ENCODE peak calls at places on chromosomes 16 and 17, in five cellular contexts. J, Z, P, W and S are unnamed samples.

GRCh38 chr17:35214192-35214591 is 20.0 kb upstream of the SLC35G3 start:
- ATAC-seq in J (no peak), Z (peak), P (no peak), W (no peak), S (no peak)

GRCh38 chr17:12743046-12743445 is 46.3 kb upstream of the ARHGAP44 start:
- ATAC-seq in J (no peak), Z (no peak), P (no peak), W (no peak), S (no peak)

GRCh38 chr17:80790021-80790765 is 201.4 kb upstream of the CHMP6 start:
- ATAC-seq in J (no peak), Z (no peak), P (no peak), W (peak), S (no peak)

GRCh38 chr16:60553316-60553801 is 1482.9 kb downstream of the CDH8 start:
- ATAC-seq in J (no peak), Z (no peak), P (no peak), W (no peak), S (no peak)

GRCh38 chr17:57832711-57833596 is 16.9 kb downstream of the MRPS23 start:
- ATAC-seq in J (peak), Z (peak), P (peak), W (peak), S (peak)

GRCh38 chr17:40615295-40615988 is 32.2 kb downstream of the SMARCE1 start:
- ATAC-seq in J (peak), Z (peak), P (peak), W (peak), S (no peak)

GRCh38 chr17:29948460-29949185 is 7.2 kb downstream of the EFCAB5 start:
- ATAC-seq in J (no peak), Z (no peak), P (no peak), W (peak), S (no peak)

GRCh38 chr16:57797216-57797525 is 5.1 kb downstream of the KIFC3 start:
- ATAC-seq in J (peak), Z (no peak), P (no peak), W (no peak), S (no peak)

GRCh38 chr17:42647778-42648177 is 11.3 kb upstream of the TUBG2 start:
- ATAC-seq in J (no peak), Z (no peak), P (no peak), W (peak), S (no peak)

GRCh38 chr17:55286681-55287589 is 22.2 kb downstream of the HLF start:
- ATAC-seq in J (peak), Z (no peak), P (no peak), W (no peak), S (no peak)

GRCh38 chr16:69143116-69143515 is 10.7 kb downstream of the UTP4 start:
- ATAC-seq in J (peak), Z (peak), P (peak), W (peak), S (no peak)

GRCh38 chr16:80614908-80615696 is 74.3 kb downstream of the DYNLRB2 start:
- ATAC-seq in J (no peak), Z (no peak), P (peak), W (no peak), S (no peak)

GRCh38 chr16:54459509-54460235 is 173.1 kb upstream of the IRX3 start:
- ATAC-seq in J (no peak), Z (no peak), P (no peak), W (no peak), S (no peak)

GRCh38 chr17:75152971-75153853 is 1.1 kb downstream of the JPT1 start:
- ATAC-seq in J (peak), Z (no peak), P (peak), W (peak), S (no peak)

GRCh38 chr16:48607056-48607825 is 2.7 kb downstream of the N4BP1 start:
- ATAC-seq in J (no peak), Z (peak), P (no peak), W (no peak), S (no peak)

GRCh38 chr16:30604316-30604947 is 5.8 kb downstream of the ZNF689 start:
- ATAC-seq in J (peak), Z (peak), P (no peak), W (no peak), S (no peak)

GRCh38 chr16:66844342-66845079 is at the start of gene CA7:
- ATAC-seq in J (peak), Z (no peak), P (no peak), W (no peak), S (no peak)

GRCh38 chr17:74924250-74924948 is at the start of gene OTOP2:
- ATAC-seq in J (no peak), Z (no peak), P (no peak), W (no peak), S (no peak)

GRCh38 chr17:36934759-36935630 is 2.3 kb upstream of the LHX1 start:
- ATAC-seq in J (peak), Z (no peak), P (peak), W (no peak), S (no peak)

GRCh38 chr17:76388966-76389888 is 4.8 kb downstream of the SPHK1 start:
- ATAC-seq in J (peak), Z (no peak), P (no peak), W (no peak), S (no peak)

GRCh38 chr17:3923466-3924190 is 7.4 kb upstream of the P2RX1 start:
- ATAC-seq in J (no peak), Z (no peak), P (peak), W (no peak), S (no peak)

GRCh38 chr17:77769762-77770161 is 188.7 kb upstream of the TNRC6C start:
- ATAC-seq in J (no peak), Z (no peak), P (no peak), W (no peak), S (no peak)

GRCh38 chr17:63932008-63932561 is at the start of gene CD79B:
- ATAC-seq in J (no peak), Z (no peak), P (no peak), W (peak), S (no peak)

GRCh38 chr16:80806957-80807356 is 2.6 kb upstream of the CDYL2 start:
- ATAC-seq in J (no peak), Z (no peak), P (no peak), W (no peak), S (no peak)

GRCh38 chr16:499924-500323 is 27.6 kb upstream of the CAPN15 start:
- ATAC-seq in J (no peak), Z (no peak), P (no peak), W (no peak), S (no peak)

GRCh38 chr17:68566145-68566738 is 34.9 kb downstream of the FAM20A start:
- ATAC-seq in J (no peak), Z (no peak), P (no peak), W (no peak), S (peak)

GRCh38 chr16:30033270-30033669 is 2.2 kb upstream of the TLCD3B start:
- ATAC-seq in J (no peak), Z (no peak), P (peak), W (peak), S (no peak)

GRCh38 chr17:80485846-80486245 is 9.4 kb upstream of the NPTX1 start:
- ATAC-seq in J (no peak), Z (no peak), P (no peak), W (peak), S (no peak)

GRCh38 chr16:85227924-85228462 is 115.7 kb upstream of the CIBAR2 start:
- ATAC-seq in J (peak), Z (no peak), P (peak), W (peak), S (peak)

GRCh38 chr17:15364615-15365014 is 23.2 kb upstream of the TEKT3 start:
- ATAC-seq in J (peak), Z (no peak), P (no peak), W (no peak), S (peak)

GRCh38 chr16:68022728-68023537 is at the start of the genes DDX28 and DUS2:
- ATAC-seq in J (peak), Z (peak), P (peak), W (peak), S (peak)
- TF ChIP-seq EP300 in J (peak), Z (no peak), P (no peak), W (no peak), S (no peak)

DNA sequence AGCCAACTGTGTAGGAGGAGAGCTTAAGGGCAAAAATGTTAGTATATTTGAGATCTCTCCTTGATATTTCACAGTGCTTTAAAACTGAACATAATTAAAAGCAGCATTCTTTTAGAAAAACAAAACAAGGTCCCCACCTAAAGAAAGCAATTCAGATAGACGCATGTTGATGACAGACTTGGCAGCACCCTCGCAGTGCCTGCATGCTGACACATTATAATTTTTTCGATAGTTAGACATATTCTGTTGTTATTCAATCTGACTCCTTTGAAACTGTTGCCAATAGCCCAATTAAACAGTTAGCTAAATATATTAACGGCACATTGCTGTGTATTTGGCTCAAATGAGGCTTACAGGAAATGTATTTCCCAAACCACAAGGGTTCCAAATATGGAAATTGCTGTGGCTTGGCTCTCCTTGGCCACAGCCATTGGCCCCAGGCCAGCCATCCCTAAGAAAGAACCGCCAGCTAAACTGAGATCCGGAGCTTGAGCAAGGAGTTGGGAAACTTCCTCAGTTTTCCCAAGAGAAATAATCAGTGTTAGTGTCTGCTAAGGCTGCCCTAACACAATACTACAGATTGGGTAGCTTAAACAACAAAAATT is 31.0 kb downstream of the C16orf82 start:
- ATAC-seq in J (no peak), Z (no peak), P (no peak), W (no peak), S (peak)
- TF ChIP-seq POLR2AphosphoS5 in J (no peak), Z (no peak), P (no peak), W (no peak), S (no peak)

GRCh38 chr17:50909765-50910661 is 43.9 kb upstream of the TOB1 start:
- ATAC-seq in J (peak), Z (peak), P (peak), W (peak), S (no peak)

GRCh38 chr17:50911450-50911849 is 45.3 kb upstream of the TOB1 start:
- ATAC-seq in J (no peak), Z (no peak), P (no peak), W (no peak), S (no peak)

GRCh38 chr17:50908140-50908859 is 42.1 kb upstream of the TOB1 start:
- ATAC-seq in J (no peak), Z (no peak), P (no peak), W (no peak), S (no peak)

GRCh38 chr17:50906443-50906842 is 40.3 kb upstream of the TOB1 start:
- ATAC-seq in J (no peak), Z (no peak), P (no peak), W (no peak), S (no peak)

GRCh38 chr17:50908860-50909764 is 43.0 kb upstream of the TOB1 start:
- ATAC-seq in J (peak), Z (peak), P (peak), W (peak), S (peak)
- TF ChIP-seq EP300 in J (peak), Z (no peak), P (no peak), W (no peak), S (peak)

GRCh38 chr17:869567-870530 is 87.7 kb downstream of the MRM3 start:
- ATAC-seq in J (no peak), Z (no peak), P (no peak), W (no peak), S (peak)
- TF ChIP-seq POLR2AphosphoS5 in J (no peak), Z (no peak), P (no peak), W (no peak), S (peak)

GRCh38 chr16:50985733-50986132 is 165.3 kb downstream of the SALL1 start:
- ATAC-seq in J (no peak), Z (no peak), P (no peak), W (no peak), S (no peak)

GRCh38 chr16:50979806-50980620 is 171.1 kb downstream of the SALL1 start:
- ATAC-seq in J (peak), Z (no peak), P (no peak), W (no peak), S (no peak)

GRCh38 chr16:50981951-50982350 is 169.1 kb downstream of the SALL1 start:
- ATAC-seq in J (peak), Z (no peak), P (no peak), W (no peak), S (no peak)

GRCh38 chr16:50984688-50985087 is 166.4 kb downstream of the SALL1 start:
- ATAC-seq in J (no peak), Z (no peak), P (no peak), W (no peak), S (no peak)

GRCh38 chr16:50982808-50983207 is 168.3 kb downstream of the SALL1 start:
- ATAC-seq in J (no peak), Z (no peak), P (no peak), W (no peak), S (no peak)
- TF ChIP-seq EP300 in J (no peak), Z (no peak), P (no peak), W (no peak), S (no peak)

DNA sequence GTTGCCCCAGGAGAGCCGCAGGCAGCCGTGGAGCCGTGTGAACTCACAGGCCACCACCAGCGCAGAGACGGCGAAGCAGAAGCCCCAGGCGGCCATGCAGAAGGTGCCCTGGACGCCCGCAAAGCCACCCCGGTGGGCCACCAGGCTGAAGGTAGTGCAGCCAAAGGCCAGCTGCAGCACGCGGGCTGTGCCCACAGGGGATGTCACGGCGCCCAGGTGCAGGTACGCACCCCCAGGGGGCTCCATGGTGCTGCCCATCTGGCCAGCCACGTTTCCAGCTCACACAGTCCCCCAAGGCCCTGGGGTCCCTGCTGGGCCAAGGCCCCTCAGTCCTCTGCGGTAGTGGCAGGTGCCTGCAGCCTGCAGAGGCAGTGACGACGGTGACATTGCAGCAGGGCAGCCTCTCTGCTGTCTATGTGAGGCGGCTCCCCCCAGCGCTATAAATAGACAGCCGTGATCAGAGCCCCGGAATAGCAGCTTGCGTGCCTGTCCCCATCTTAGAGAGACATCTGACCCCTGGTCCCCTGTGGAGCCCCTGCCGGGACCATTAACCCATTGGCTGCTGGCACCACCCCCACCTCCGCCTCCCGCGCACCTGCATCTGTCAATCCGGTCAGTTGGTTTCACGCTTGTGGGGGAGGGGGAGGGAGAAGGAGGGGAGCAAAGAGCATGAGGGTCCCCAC is 4.5 kb upstream of the PYCR1 start:
- ATAC-seq in J (peak), Z (no peak), P (no peak), W (no peak), S (no peak)
- TF ChIP-seq POLR2AphosphoS5 in J (no peak), Z (no peak), P (no peak), W (no peak), S (no peak)

GRCh38 chr17:7240375-7240774 is 1.1 kb upstream of the PHF23 start:
- ATAC-seq in J (no peak), Z (no peak), P (no peak), W (no peak), S (no peak)

GRCh38 chr17:7241783-7242716 is at the start of gene GABARAP:
- ATAC-seq in J (peak), Z (peak), P (peak), W (peak), S (peak)

GRCh38 chr17:7241047-7241733 is 1.1 kb downstream of the GABARAP start:
- ATAC-seq in J (no peak), Z (no peak), P (no peak), W (no peak), S (no peak)

GRCh38 chr17:7239091-7240027 is at the start of gene PHF23:
- ATAC-seq in J (peak), Z (peak), P (peak), W (peak), S (peak)

DNA sequence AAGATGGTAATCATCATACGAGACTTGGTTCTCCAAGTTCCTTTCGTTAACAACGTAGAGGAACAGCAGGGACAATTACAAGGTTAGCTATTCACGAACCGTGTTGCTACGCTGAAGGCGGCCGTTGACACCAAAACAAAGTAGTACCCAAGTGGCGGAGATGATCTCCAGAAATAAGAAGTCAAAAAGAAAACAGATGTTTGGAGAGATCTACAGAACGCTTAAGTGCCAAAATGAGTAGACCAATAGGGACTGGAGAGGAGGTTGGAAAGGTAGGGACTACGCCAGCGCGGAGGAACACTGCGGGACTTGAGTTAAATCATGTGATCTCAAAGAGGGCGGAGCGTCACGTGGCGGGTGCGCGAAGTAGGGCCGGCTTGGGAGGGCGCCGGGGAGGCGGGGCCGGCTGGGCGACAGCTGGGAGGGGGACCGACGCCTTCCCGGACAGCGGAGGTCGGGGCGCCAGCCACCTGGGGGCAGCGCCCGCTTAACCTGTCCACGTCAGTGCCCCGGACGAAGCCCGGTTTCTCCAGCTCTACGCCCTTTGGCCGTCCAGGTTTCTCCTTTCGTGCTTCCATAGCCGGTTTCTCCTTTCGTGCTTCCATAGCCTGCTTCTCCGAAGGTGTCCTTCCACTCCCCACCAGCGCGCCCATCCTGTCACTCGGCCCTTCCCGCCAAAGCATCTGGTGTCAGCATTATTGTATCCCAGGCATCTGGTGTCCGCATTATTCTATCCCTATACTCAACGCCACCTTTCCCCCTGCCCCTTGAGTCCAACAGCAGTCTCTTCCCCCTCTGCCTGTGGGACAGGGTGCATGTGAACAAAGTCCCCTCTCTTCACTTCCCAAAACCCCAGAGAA is 698 bp upstream of the GABARAP start:
- ATAC-seq in J (peak), Z (peak), P (peak), W (peak), S (peak)
- TF ChIP-seq EP300 in J (peak), Z (no peak), P (peak), W (no peak), S (no peak)

GRCh38 chr16:1532081-1532760 is 1.2 kb upstream of the TMEM204 start:
- ATAC-seq in J (no peak), Z (peak), P (no peak), W (no peak), S (peak)
- TF ChIP-seq POLR2AphosphoS5 in J (no peak), Z (peak), P (no peak), W (no peak), S (peak)

GRCh38 chr17:69834494-69834893 is 240.5 kb upstream of the KCNJ16 start:
- ATAC-seq in J (no peak), Z (no peak), P (no peak), W (no peak), S (no peak)
- TF ChIP-seq EP300 in J (no peak), Z (no peak), P (no peak), W (no peak), S (no peak)